ENCODE peak calls at places on chromosome X, in four cellular contexts. One of them, this sample, is unnamed.

GRCh38 chrX:12548746-12549145 is 242.5 kb upstream of the PRPS2 start:
- DNase-seq in WTC11: peak
- DNase-seq in breast epithelium: no peak
- DNase-seq in CD4-positive, alpha-beta T cell: no peak
- DNase-seq in this sample: no peak

GRCh38 chrX:105526431-105526830 is 295.9 kb upstream of the NRK start:
- DNase-seq in WTC11: no peak
- DNase-seq in breast epithelium: no peak
- DNase-seq in CD4-positive, alpha-beta T cell: no peak
- DNase-seq in this sample: no peak

GRCh38 chrX:10990418-10990817 is 120.7 kb upstream of the HCCS start:
- DNase-seq in WTC11: no peak
- DNase-seq in breast epithelium: no peak
- DNase-seq in CD4-positive, alpha-beta T cell: no peak
- DNase-seq in this sample: no peak

GRCh38 chrX:41335590-41336331 is 1.8 kb downstream of the DDX3X start:
- DNase-seq in WTC11: no peak
- DNase-seq in breast epithelium: no peak
- DNase-seq in CD4-positive, alpha-beta T cell: no peak
- DNase-seq in this sample: no peak

GRCh38 chrX:136166221-136166855 is 19.0 kb downstream of the FHL1 start:
- DNase-seq in WTC11: no peak
- DNase-seq in breast epithelium: no peak
- DNase-seq in CD4-positive, alpha-beta T cell: no peak
- DNase-seq in this sample: no peak

GRCh38 chrX:153516055-153516454 is 1.4 kb upstream of the ATP2B3 start:
- DNase-seq in WTC11: no peak
- DNase-seq in breast epithelium: no peak
- DNase-seq in CD4-positive, alpha-beta T cell: no peak
- DNase-seq in this sample: no peak

GRCh38 chrX:34638116-34638515 is 19.0 kb downstream of the TMEM47 start:
- DNase-seq in WTC11: no peak
- DNase-seq in breast epithelium: no peak
- DNase-seq in CD4-positive, alpha-beta T cell: no peak
- DNase-seq in this sample: no peak

GRCh38 chrX:104522386-104522785 is 43.6 kb upstream of the IL1RAPL2 start:
- DNase-seq in WTC11: peak
- DNase-seq in breast epithelium: no peak
- DNase-seq in CD4-positive, alpha-beta T cell: no peak
- DNase-seq in this sample: no peak

GRCh38 chrX:107579956-107580355 is 48.4 kb upstream of the PRPS1 start:
- DNase-seq in WTC11: no peak
- DNase-seq in breast epithelium: no peak
- DNase-seq in CD4-positive, alpha-beta T cell: no peak
- DNase-seq in this sample: no peak

GRCh38 chrX:69197690-69198089 is 32.4 kb upstream of the PJA1 start:
- DNase-seq in WTC11: no peak
- DNase-seq in breast epithelium: no peak
- DNase-seq in CD4-positive, alpha-beta T cell: no peak
- DNase-seq in this sample: no peak

GRCh38 chrX:8364369-8365141 is 100.1 kb upstream of the VCX3B start:
- DNase-seq in WTC11: peak
- DNase-seq in breast epithelium: no peak
- DNase-seq in CD4-positive, alpha-beta T cell: no peak
- DNase-seq in this sample: no peak

GRCh38 chrX:125175991-125176390 is 143.7 kb upstream of the TEX13C start:
- DNase-seq in WTC11: no peak
- DNase-seq in breast epithelium: no peak
- DNase-seq in CD4-positive, alpha-beta T cell: no peak
- DNase-seq in this sample: no peak

GRCh38 chrX:148500428-148501120 is at the start of gene AFF2:
- DNase-seq in WTC11: peak
- DNase-seq in breast epithelium: no peak
- DNase-seq in CD4-positive, alpha-beta T cell: peak
- DNase-seq in this sample: no peak

GRCh38 chrX:6052111-6052745 is 176.4 kb downstream of the NLGN4X start:
- DNase-seq in WTC11: no peak
- DNase-seq in breast epithelium: no peak
- DNase-seq in CD4-positive, alpha-beta T cell: no peak
- DNase-seq in this sample: no peak

GRCh38 chrX:49756692-49757091 is 60.9 kb upstream of the PAGE1 start:
- DNase-seq in WTC11: no peak
- DNase-seq in breast epithelium: no peak
- DNase-seq in CD4-positive, alpha-beta T cell: no peak
- DNase-seq in this sample: no peak

GRCh38 chrX:49762175-49762704 is 66.5 kb upstream of the PAGE1 start:
- DNase-seq in WTC11: no peak
- DNase-seq in breast epithelium: no peak
- DNase-seq in CD4-positive, alpha-beta T cell: no peak
- DNase-seq in this sample: no peak

GRCh38 chrX:49760288-49760885 is 64.6 kb upstream of the PAGE1 start:
- DNase-seq in WTC11: no peak
- DNase-seq in breast epithelium: no peak
- DNase-seq in CD4-positive, alpha-beta T cell: no peak
- DNase-seq in this sample: no peak

GRCh38 chrX:49767231-49767630 is 61.9 kb upstream of the PAGE4 start:
- DNase-seq in WTC11: no peak
- DNase-seq in breast epithelium: no peak
- DNase-seq in CD4-positive, alpha-beta T cell: no peak
- DNase-seq in this sample: no peak

GRCh38 chrX:49761481-49761880 is 65.7 kb upstream of the PAGE1 start:
- DNase-seq in WTC11: peak
- DNase-seq in breast epithelium: no peak
- DNase-seq in CD4-positive, alpha-beta T cell: no peak
- DNase-seq in this sample: no peak
- TF ChIP-seq CTCF in WTC11: no peak
- TF ChIP-seq CTCF in breast epithelium: no peak
- TF ChIP-seq CTCF in CD4-positive, alpha-beta T cell: peak
- TF ChIP-seq CTCF in this sample: peak

GRCh38 chrX:74535211-74535621 is 79.2 kb downstream of the RLIM start:
- DNase-seq in WTC11: peak
- DNase-seq in breast epithelium: no peak
- DNase-seq in CD4-positive, alpha-beta T cell: no peak
- DNase-seq in this sample: peak
- TF ChIP-seq CTCF in WTC11: no peak
- TF ChIP-seq CTCF in breast epithelium: no peak
- TF ChIP-seq CTCF in CD4-positive, alpha-beta T cell: no peak
- TF ChIP-seq CTCF in this sample: peak

DNA sequence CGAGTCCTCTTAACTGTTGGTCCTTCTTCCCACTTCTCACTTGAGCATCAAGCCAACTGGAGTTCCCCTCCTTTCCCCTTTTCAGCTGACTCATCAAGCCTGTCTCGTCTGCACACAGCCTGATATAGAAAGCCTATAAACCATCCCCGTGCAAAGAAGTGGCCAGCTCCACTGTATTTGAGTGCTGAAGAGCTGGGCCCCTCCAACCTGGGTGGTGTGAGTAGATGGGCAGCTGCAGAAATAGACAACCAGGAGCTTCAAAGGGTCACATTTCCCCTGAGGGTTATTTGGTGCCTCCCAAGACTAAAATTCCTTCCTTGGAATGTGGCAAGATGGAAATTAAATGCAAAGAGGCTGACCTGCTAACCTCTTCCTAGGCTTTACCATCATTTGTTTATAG is 199.7 kb downstream of the HS6ST2 start:
- DNase-seq in WTC11: no peak
- DNase-seq in breast epithelium: no peak
- DNase-seq in CD4-positive, alpha-beta T cell: no peak
- DNase-seq in this sample: no peak
- TF ChIP-seq CTCF in WTC11: no peak
- TF ChIP-seq CTCF in breast epithelium: no peak
- TF ChIP-seq CTCF in CD4-positive, alpha-beta T cell: no peak
- TF ChIP-seq CTCF in this sample: no peak

GRCh38 chrX:129823115-129823514 is 20.6 kb downstream of the ZDHHC9 start:
- DNase-seq in WTC11: peak
- DNase-seq in breast epithelium: no peak
- DNase-seq in CD4-positive, alpha-beta T cell: peak
- DNase-seq in this sample: no peak
- TF ChIP-seq CTCF in WTC11: no peak
- TF ChIP-seq CTCF in breast epithelium: no peak
- TF ChIP-seq CTCF in CD4-positive, alpha-beta T cell: peak
- TF ChIP-seq CTCF in this sample: peak

DNA sequence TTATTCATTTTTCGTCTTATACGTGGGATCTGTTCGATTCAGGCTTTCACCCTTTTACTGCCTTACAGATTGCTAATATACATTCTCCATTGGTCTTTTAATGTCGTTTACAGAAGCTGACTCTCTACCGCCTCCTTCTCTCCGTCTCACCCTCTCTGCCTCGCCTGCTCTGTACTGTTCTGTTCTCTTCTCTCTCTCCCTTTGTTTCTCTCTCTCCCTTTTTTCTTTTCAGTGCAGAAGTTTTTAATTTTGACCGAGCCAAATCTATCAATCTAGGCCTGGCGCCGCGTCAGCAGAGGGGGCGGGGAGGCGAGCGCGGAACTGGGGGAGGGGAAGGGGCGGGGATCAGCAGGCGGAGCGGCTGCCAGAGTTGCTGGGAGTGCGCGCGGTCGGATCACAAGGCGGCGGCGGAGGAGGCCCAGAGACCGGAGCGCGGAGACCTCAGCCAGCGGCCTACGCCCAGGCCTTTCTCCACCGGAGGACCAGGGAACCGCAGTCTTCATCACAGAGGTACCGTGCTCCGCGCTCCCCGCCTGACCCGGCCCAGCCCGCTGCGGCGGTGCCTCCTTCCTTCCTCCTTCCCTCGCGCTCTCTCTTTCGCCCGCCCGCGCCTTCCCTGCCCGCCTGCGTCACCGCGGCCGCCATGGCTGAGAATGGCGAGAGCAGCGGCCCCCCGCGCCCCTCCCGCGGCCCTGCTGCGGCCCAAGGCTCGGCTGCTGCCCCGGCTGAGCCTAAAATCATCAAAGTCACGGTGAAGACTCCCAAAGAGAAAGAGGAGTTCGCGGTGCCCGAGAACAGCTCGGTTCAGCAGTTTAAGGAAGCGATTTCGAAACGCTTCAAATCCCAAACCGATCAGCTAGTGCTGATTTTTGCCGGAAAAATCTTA is at the start of gene UBQLN2:
- DNase-seq in WTC11: peak
- DNase-seq in breast epithelium: peak
- DNase-seq in CD4-positive, alpha-beta T cell: peak
- DNase-seq in this sample: peak
- TF ChIP-seq CTCF in WTC11: no peak
- TF ChIP-seq CTCF in breast epithelium: no peak
- TF ChIP-seq CTCF in CD4-positive, alpha-beta T cell: no peak
- TF ChIP-seq CTCF in this sample: peak

GRCh38 chrX:23904096-23904495 is 3.6 kb downstream of the APOO start:
- DNase-seq in WTC11: no peak
- DNase-seq in breast epithelium: no peak
- DNase-seq in CD4-positive, alpha-beta T cell: no peak
- DNase-seq in this sample: no peak

GRCh38 chrX:23901065-23901464 is 6.7 kb downstream of the APOO start:
- DNase-seq in WTC11: no peak
- DNase-seq in breast epithelium: no peak
- DNase-seq in CD4-positive, alpha-beta T cell: no peak
- DNase-seq in this sample: no peak

GRCh38 chrX:23902419-23902818 is 5.3 kb downstream of the APOO start:
- DNase-seq in WTC11: no peak
- DNase-seq in breast epithelium: no peak
- DNase-seq in CD4-positive, alpha-beta T cell: no peak
- DNase-seq in this sample: peak

GRCh38 chrX:23900220-23900797 is 7.4 kb downstream of the APOO start:
- DNase-seq in WTC11: no peak
- DNase-seq in breast epithelium: no peak
- DNase-seq in CD4-positive, alpha-beta T cell: no peak
- DNase-seq in this sample: no peak

GRCh38 chrX:23901805-23902204 is 5.9 kb downstream of the APOO start:
- DNase-seq in WTC11: no peak
- DNase-seq in breast epithelium: no peak
- DNase-seq in CD4-positive, alpha-beta T cell: peak
- DNase-seq in this sample: peak
- TF ChIP-seq CTCF in WTC11: no peak
- TF ChIP-seq CTCF in breast epithelium: peak
- TF ChIP-seq CTCF in CD4-positive, alpha-beta T cell: no peak
- TF ChIP-seq CTCF in this sample: peak